ENCODE peak calls at places on chromosomes 4 and X, in four cellular contexts. W is tibial artery, E is Peyer's patch, X is heart left ventricle. C is an unnamed sample.

GRCh38 chr4:128596844-128597243 is 212.7 kb upstream of the JADE1 start:
- DNase-seq in X (no peak), W (no peak), E (no peak), C (no peak)

GRCh38 chr4:15794905-15795304 is 16.8 kb downstream of the CD38 start:
- DNase-seq in E (no peak), W (no peak), X (no peak), C (no peak)

GRCh38 chrX:137425273-137425902 is 140.5 kb upstream of the ZIC3 start:
- DNase-seq in X (no peak), W (no peak), E (no peak), C (no peak)

GRCh38 chr4:38510201-38510600 is 153.8 kb upstream of the KLF3 start:
- DNase-seq in E (no peak), X (no peak), W (no peak), C (no peak)

GRCh38 chr4:189362364-189362763 is 578.3 kb upstream of the FRG1 start:
- DNase-seq in W (no peak), E (no peak), X (no peak), C (no peak)

GRCh38 chr4:73653695-73654106 is 33.5 kb upstream of the RASSF6 start:
- DNase-seq in E (peak), W (no peak), X (no peak), C (peak)

GRCh38 chr4:57074753-57075152 is 35.4 kb downstream of the IGFBP7 start:
- DNase-seq in X (no peak), E (no peak), W (no peak), C (no peak)

GRCh38 chrX:21691512-21692018 is 33.4 kb upstream of the KLHL34 start:
- DNase-seq in X (no peak), E (no peak), W (no peak), C (no peak)

GRCh38 chr4:185567828-185568442 is 32.6 kb upstream of the PDLIM3 start:
- DNase-seq in W (peak), E (no peak), X (peak), C (peak)

GRCh38 chr4:55348436-55348835 is 2.4 kb downstream of the SRD5A3 start:
- DNase-seq in W (no peak), E (no peak), X (no peak), C (no peak)

GRCh38 chrX:77404318-77404878 is 42.8 kb upstream of the FGF16 start:
- DNase-seq in E (no peak), W (no peak), X (no peak), C (no peak)

GRCh38 chr4:38179690-38180299 is 219.6 kb downstream of the PTTG2 start:
- DNase-seq in X (peak), W (peak), E (peak), C (no peak)

GRCh38 chr4:112516401-112517066 is 554 bp upstream of the NEUROG2 start:
- DNase-seq in E (no peak), X (no peak), W (no peak), C (no peak)

DNA sequence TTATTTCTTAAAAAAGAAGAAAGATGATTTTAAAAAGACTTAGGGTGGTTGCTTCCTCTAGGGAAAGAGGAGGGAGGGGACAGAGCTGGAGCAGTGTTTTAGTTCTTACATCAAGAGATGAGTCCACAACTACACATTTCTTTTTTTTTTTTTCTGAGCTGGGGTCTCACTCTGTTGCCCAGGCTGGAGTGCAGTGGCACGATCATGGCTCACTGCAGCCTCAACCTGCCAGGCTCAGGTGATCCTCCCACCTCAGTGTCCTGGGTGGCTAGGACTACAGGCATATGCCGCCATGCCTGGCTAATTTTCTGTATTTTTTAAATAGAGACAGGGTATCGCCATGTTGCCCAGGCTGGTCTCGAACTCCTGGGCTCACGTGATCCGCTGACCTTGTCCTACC is 17.2 kb downstream of the SH3KBP1 start:
- DNase-seq in E (no peak), X (no peak), W (no peak), C (no peak)
- H3K27ac ChIP-seq in E (no peak), X (no peak), W (no peak), C (no peak)

DNA sequence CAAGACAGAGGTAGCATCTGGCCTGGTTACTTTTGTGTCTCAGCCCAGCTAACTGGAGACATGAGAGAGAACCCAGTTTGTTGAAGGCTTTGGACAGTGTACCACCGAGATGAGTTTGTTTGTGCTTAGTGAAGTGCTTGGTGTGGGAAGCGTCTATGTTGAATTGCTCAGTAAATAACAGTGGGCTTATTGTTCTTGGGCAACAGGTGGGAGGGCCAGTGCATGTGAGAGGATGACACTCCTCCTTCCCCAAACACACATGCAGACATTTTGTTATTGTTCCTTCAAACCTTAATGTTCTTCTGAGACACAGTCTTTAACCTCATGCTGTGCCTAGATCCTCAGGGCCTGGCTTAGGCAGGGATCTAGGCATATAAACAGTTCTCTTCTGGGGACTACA is 39.7 kb downstream of the MSN start:
- DNase-seq in E (no peak), W (no peak), X (no peak), C (no peak)
- H3K27ac ChIP-seq in E (peak), W (peak), X (peak), C (peak)

GRCh38 chr4:13476152-13476551 is 8.0 kb downstream of the RAB28 start:
- DNase-seq in W (no peak), E (no peak), X (no peak), C (no peak)
- H3K27ac ChIP-seq in W (no peak), E (no peak), X (no peak), C (no peak)

GRCh38 chrX:373641-374471 is 12.9 kb downstream of the PPP2R3B start:
- DNase-seq in E (no peak), W (no peak), X (peak), C (no peak)
- H3K27ac ChIP-seq in E (no peak), W (no peak), X (peak), C (no peak)

DNA sequence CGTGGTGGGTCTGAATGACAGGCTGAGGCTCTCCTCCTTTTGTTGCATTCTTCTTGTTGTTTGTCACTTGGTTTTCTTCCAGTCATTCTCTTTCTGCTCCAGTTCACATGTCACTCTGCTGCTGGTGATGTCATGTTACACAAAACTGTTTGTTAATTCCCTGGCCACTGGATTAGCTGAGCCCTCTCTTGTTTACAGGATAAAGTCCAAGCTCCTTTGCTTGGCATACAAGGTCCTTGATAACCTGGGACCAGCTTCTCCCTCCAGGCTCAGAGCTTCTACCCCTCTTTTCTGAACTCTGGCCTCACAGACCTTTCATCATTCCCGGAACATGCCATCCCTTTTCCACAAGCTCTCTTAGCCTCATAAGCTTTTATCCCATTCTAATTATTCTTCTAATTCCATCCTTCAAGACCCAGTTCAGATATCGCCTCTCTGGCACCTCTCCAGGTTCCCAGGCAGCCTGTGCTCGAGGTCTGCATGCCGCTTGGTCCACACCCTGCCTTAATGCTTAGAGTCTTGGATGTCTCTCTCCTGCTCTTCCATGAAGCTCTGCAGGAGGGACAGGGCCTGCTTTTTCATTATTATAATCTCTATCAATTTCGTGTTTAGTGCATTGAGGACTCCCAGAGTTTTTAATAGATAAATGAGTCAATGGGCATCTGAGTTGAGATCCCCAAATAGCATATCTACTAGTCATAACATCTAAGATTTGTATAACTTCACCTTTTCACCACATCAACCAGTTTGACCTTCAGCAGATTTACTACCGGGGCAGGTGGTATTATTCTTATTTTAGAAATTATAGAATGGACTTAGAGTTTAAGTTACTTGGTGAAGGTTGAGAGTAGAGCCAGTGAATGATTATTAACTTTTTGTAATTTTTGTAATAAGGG is 98.7 kb downstream of the TMEM131L start:
- DNase-seq in E (no peak), W (no peak), X (peak), C (no peak)
- H3K27ac ChIP-seq in E (no peak), W (peak), X (peak), C (peak)

GRCh38 chrX:78574306-78574705 is 84.8 kb downstream of the RTL3 start:
- DNase-seq in X (no peak), W (no peak), E (no peak), C (no peak)
- H3K27ac ChIP-seq in X (no peak), W (no peak), E (no peak), C (no peak)

GRCh38 chr4:682490-683172 is 6.3 kb downstream of the SLC49A3 start:
- DNase-seq in W (no peak), X (peak), E (no peak), C (no peak)
- H3K27ac ChIP-seq in W (no peak), X (no peak), E (no peak), C (no peak)

GRCh38 chr4:8191136-8191747 is 7.8 kb upstream of the SH3TC1 start:
- DNase-seq in W (peak), E (no peak), X (peak), C (peak)

GRCh38 chr4:8195841-8196460 is 3.1 kb upstream of the SH3TC1 start:
- DNase-seq in X (no peak), W (no peak), E (no peak), C (no peak)

GRCh38 chr4:8195431-8195830 is 3.7 kb upstream of the SH3TC1 start:
- DNase-seq in W (no peak), X (no peak), E (no peak), C (no peak)

GRCh38 chr4:8194306-8195242 is 4.5 kb upstream of the SH3TC1 start:
- DNase-seq in E (no peak), X (no peak), W (no peak), C (no peak)

GRCh38 chr4:8192748-8193738 is 6.0 kb upstream of the SH3TC1 start:
- DNase-seq in E (peak), W (no peak), X (peak), C (no peak)
- H3K27ac ChIP-seq in E (no peak), W (no peak), X (no peak), C (no peak)

GRCh38 chrX:47936940-47937317 is 66.9 kb downstream of the ZNF182 start:
- DNase-seq in W (no peak), X (no peak), E (no peak), C (no peak)
- H3K27ac ChIP-seq in W (no peak), X (no peak), E (no peak), C (no peak)